ENCODE peak calls at places on chromosomes 16 and 17, in nine cellular contexts. W, I, Z, H, F, X, R, D and M are unnamed samples.

GRCh38 chr17:76973040-76973439 is 104.8 kb downstream of the MGAT5B start:
- DNase-seq in W (no peak), I (no peak), Z (no peak), H (no peak), F (no peak), X (no peak), R (no peak), D (no peak), M (no peak)

GRCh38 chr17:61097786-61098185 is 301.9 kb upstream of the TBX2 start:
- DNase-seq in W (no peak), I (no peak), Z (no peak), H (no peak), F (no peak), X (no peak), R (no peak), D (no peak), M (no peak)

GRCh38 chr17:79648181-79648831 is 37.5 kb upstream of the RBFOX3 start:
- DNase-seq in W (no peak), I (peak), Z (no peak), H (no peak), F (no peak), X (no peak), R (peak), D (no peak), M (no peak)

GRCh38 chr17:29567362-29568330 is 809 bp upstream of the ABHD15 start:
- DNase-seq in W (peak), I (peak), Z (no peak), H (peak), F (peak), X (peak), R (peak), D (peak), M (peak)

GRCh38 chr16:73196670-73197069 is 148.7 kb upstream of the ZFHX3 start:
- DNase-seq in W (peak), I (peak), Z (peak), H (peak), F (peak), X (peak), R (peak), D (peak), M (peak)

GRCh38 chr17:28348979-28349378 is 8.3 kb downstream of the POLDIP2 start:
- DNase-seq in W (no peak), I (no peak), Z (no peak), H (no peak), F (no peak), X (no peak), R (no peak), D (no peak), M (no peak)

GRCh38 chr17:20999841-21000532 is 42.8 kb downstream of the USP22 start:
- DNase-seq in W (no peak), I (no peak), Z (no peak), H (no peak), F (no peak), X (no peak), R (no peak), D (no peak), M (no peak)

GRCh38 chr17:1829189-1829578 is 518 bp downstream of the SMYD4 start:
- DNase-seq in W (peak), I (peak), Z (peak), H (no peak), F (peak), X (no peak), R (no peak), D (no peak), M (peak)

GRCh38 chr16:30491744-30492308 is 19.3 kb downstream of the ITGAL start:
- DNase-seq in W (no peak), I (no peak), Z (peak), H (peak), F (peak), X (no peak), R (no peak), D (no peak), M (peak)

GRCh38 chr17:2239170-2239551 is 64.4 kb downstream of the SMG6 start:
- DNase-seq in W (no peak), I (no peak), Z (no peak), H (no peak), F (no peak), X (no peak), R (no peak), D (no peak), M (no peak)

GRCh38 chr16:21599994-21600773 is 807 bp downstream of the METTL9 start:
- DNase-seq in W (peak), I (no peak), Z (peak), H (peak), F (peak), X (peak), R (no peak), D (no peak), M (peak)
- TF ChIP-seq CTCF in W (no peak), I (no peak), Z (no peak), H (no peak), F (no peak), X (no peak), R (no peak), D (no peak), M (no peak)

GRCh38 chr17:56121661-56122060 is 31.6 kb upstream of the ANKFN1 start:
- DNase-seq in W (peak), I (peak), Z (no peak), H (no peak), F (no peak), X (no peak), R (no peak), D (no peak), M (peak)
- TF ChIP-seq CTCF in W (peak), I (peak), Z (peak), H (peak), F (peak), X (peak), R (no peak), D (no peak), M (peak)

GRCh38 chr16:67653131-67654068 is 6.7 kb downstream of the ACD start:
- DNase-seq in W (peak), I (peak), Z (no peak), H (no peak), F (no peak), X (no peak), R (no peak), D (no peak), M (no peak)
- TF ChIP-seq CTCF in W (peak), I (peak), Z (no peak), H (peak), F (no peak), X (no peak), R (no peak), D (peak), M (peak)

DNA sequence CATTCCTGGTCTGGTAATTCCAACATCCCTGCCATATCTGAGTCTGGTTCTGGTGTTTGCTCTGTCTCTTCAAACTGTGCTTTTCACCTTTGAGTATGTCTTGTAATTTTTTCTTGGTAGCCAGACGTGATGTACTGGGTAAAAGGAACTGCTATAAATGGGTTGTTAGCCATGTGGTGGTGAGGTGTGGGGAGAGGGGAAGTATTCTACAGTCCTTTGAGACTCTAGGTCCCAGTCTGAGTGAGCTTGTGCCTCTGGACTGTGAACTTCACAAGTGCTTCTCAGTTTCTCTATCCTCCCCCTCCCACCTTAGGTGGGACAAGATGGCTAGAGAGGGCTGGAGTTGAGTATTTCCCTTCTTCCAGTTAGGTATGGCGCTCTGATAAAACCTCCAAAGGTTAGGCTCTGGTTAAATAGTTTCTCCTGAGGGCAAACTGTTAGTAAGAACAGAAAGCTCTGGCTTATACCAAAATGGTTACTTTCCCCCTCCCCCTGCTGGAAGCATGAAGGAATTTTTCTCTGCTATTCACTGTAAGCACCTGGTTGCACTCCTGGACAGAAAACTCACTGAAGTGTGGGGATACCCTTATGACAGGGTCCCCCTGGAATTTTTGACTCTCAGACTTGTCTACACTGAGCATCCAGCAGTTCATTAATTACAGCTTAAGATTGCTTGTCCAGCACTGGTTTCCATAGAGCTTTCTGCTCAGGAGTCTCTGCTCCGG is 87.8 kb downstream of the MARCHF10 start:
- DNase-seq in W (peak), I (no peak), Z (no peak), H (no peak), F (no peak), X (no peak), R (no peak), D (no peak), M (no peak)
- TF ChIP-seq CTCF in W (peak), I (peak), Z (peak), H (no peak), F (peak), X (peak), R (no peak), D (peak), M (peak)

GRCh38 chr17:49194297-49194607 is 16.1 kb downstream of the GNGT2 start:
- DNase-seq in W (no peak), I (no peak), Z (no peak), H (no peak), F (no peak), X (no peak), R (no peak), D (no peak), M (no peak)

GRCh38 chr17:49191407-49191916 is 18.9 kb downstream of the GNGT2 start:
- DNase-seq in W (no peak), I (no peak), Z (no peak), H (no peak), F (no peak), X (no peak), R (no peak), D (no peak), M (peak)

GRCh38 chr17:49190932-49191331 is 19.4 kb downstream of the GNGT2 start:
- DNase-seq in W (no peak), I (no peak), Z (no peak), H (no peak), F (no peak), X (no peak), R (no peak), D (no peak), M (no peak)

GRCh38 chr17:49193513-49194296 is 16.7 kb downstream of the GNGT2 start:
- DNase-seq in W (peak), I (peak), Z (peak), H (peak), F (peak), X (peak), R (peak), D (peak), M (peak)

DNA sequence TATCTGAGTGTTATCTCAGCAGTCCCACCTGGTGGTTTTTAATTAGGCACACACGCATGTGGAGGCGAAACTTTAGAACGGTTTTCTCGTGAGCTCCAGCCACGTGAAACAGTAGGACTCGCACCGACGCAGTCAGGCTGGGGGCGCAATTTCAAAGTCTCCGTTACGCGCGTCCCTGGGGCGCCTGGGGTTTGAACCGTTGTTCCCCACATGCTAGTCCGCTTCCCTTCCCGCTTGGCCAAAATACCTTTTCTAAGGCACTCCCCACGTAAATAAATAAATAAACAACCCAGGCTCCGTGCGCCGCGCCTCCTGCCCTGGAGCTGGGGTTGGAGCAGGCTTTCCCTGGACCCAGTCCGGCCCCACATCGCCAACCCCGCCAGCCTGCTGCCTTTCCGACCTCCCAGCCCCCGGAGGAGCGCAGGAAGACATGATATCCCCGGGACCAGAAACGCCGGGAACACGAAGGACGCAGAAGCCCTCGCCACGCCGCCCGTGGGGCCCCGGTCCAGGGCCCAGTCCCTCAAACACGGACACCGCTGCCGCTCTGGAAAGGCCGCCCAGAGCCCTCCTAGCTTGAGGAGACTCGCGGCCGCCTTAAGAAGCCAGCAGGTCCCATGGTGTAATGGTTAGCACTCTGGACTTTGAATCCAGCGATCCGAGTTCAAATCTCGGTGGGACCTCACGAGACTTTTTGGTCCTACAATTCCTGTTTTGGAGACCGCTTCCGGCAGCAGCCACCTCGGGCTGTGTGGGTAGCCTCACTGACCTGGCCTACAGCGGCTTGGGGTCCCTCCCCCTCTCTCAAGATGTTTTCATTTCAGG is 18.2 kb downstream of the GNGT2 start:
- DNase-seq in W (peak), I (peak), Z (peak), H (peak), F (peak), X (peak), R (peak), D (peak), M (peak)
- TF ChIP-seq CTCF in W (peak), I (peak), Z (peak), H (peak), F (no peak), X (peak), R (no peak), D (no peak), M (peak)

GRCh38 chr16:21253470-21253869 is 20.0 kb downstream of the ANKS4B start:
- DNase-seq in W (no peak), I (no peak), Z (no peak), H (no peak), F (no peak), X (no peak), R (no peak), D (no peak), M (no peak)
- TF ChIP-seq CTCF in W (no peak), I (no peak), Z (no peak), H (no peak), F (no peak), X (peak), R (no peak), D (no peak), M (no peak)

GRCh38 chr16:80323808-80324195 is 217.0 kb upstream of the DYNLRB2 start:
- DNase-seq in W (no peak), I (no peak), Z (no peak), H (no peak), F (no peak), X (no peak), R (no peak), D (no peak), M (no peak)

GRCh38 chr16:80318107-80318506 is 222.7 kb upstream of the DYNLRB2 start:
- DNase-seq in W (no peak), I (no peak), Z (no peak), H (no peak), F (no peak), X (no peak), R (no peak), D (no peak), M (no peak)

GRCh38 chr16:80317132-80318098 is 223.4 kb upstream of the DYNLRB2 start:
- DNase-seq in W (peak), I (peak), Z (no peak), H (peak), F (peak), X (no peak), R (no peak), D (no peak), M (no peak)

GRCh38 chr16:80323187-80323807 is 217.5 kb upstream of the DYNLRB2 start:
- DNase-seq in W (no peak), I (no peak), Z (no peak), H (no peak), F (no peak), X (no peak), R (no peak), D (no peak), M (no peak)

GRCh38 chr16:80319181-80319580 is 221.6 kb upstream of the DYNLRB2 start:
- DNase-seq in W (peak), I (no peak), Z (no peak), H (no peak), F (no peak), X (no peak), R (no peak), D (no peak), M (peak)
- TF ChIP-seq CTCF in W (no peak), I (no peak), Z (peak), H (peak), F (no peak), X (peak), R (no peak), D (no peak), M (peak)

GRCh38 chr16:75318737-75319136 is 67.3 kb upstream of the BCAR1 start:
- DNase-seq in W (no peak), I (no peak), Z (no peak), H (no peak), F (no peak), X (no peak), R (no peak), D (no peak), M (no peak)

GRCh38 chr16:75322706-75323105 is 71.3 kb upstream of the BCAR1 start:
- DNase-seq in W (no peak), I (no peak), Z (peak), H (peak), F (peak), X (no peak), R (no peak), D (no peak), M (peak)

GRCh38 chr16:75319513-75320401 is 68.3 kb upstream of the BCAR1 start:
- DNase-seq in W (no peak), I (no peak), Z (peak), H (peak), F (peak), X (peak), R (no peak), D (no peak), M (peak)

GRCh38 chr16:75323198-75323597 is 71.8 kb upstream of the BCAR1 start:
- DNase-seq in W (no peak), I (no peak), Z (no peak), H (no peak), F (no peak), X (no peak), R (no peak), D (no peak), M (no peak)

DNA sequence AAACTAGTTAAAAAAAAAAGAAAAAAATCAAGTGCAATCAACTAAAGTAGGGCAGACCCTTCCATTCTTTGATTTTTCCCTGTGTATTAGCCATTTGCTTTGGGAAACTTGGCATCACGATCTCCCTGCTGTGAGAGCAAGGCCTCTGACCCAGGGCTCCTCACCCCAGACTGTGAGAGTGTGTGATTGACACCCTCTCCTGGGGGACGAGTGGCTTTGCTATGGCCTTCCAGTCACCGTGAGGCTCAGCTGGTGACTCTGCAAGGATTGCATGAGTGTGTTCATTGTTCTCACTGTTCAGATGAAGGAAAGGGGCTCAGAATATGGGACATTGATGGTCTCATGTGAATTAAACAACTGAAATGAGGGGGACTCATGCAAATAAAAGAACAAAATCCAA is 69.0 kb upstream of the BCAR1 start:
- DNase-seq in W (peak), I (no peak), Z (no peak), H (no peak), F (no peak), X (no peak), R (no peak), D (no peak), M (peak)
- TF ChIP-seq CTCF in W (no peak), I (no peak), Z (no peak), H (no peak), F (no peak), X (no peak), R (no peak), D (no peak), M (no peak)

GRCh38 chr17:8120520-8121443 is 2.5 kb upstream of the ALOXE3 start:
- DNase-seq in W (peak), I (peak), Z (peak), H (peak), F (peak), X (peak), R (no peak), D (peak), M (peak)
- TF ChIP-seq CTCF in W (no peak), I (peak), Z (peak), H (peak), F (peak), X (peak), R (no peak), D (no peak), M (peak)